ENCODE peak calls at places on chromosomes 5 and 9, in nine cellular contexts. R, E, Q, H, X, T, I, A and N are unnamed samples.

GRCh38 chr5:33679791-33680190 is 212.0 kb downstream of the ADAMTS12 start:
- DNase-seq in T (no peak), R (no peak), Q (peak), A (peak), H (no peak), E (no peak), I (no peak), X (no peak), N (no peak)

GRCh38 chr5:39138892-39139291 is 64.7 kb upstream of the RICTOR start:
- DNase-seq in T (no peak), Q (peak), H (no peak), R (no peak), I (no peak), A (peak), X (no peak), E (no peak), N (no peak)

GRCh38 chr5:167573274-167574127 is 717.9 kb upstream of the WWC1 start:
- DNase-seq in H (no peak), I (no peak), X (no peak), R (no peak), Q (peak), T (no peak), A (peak), E (peak), N (peak)

GRCh38 chr5:122673343-122673742 is 101.5 kb upstream of the SNX2 start:
- DNase-seq in E (no peak), X (no peak), R (no peak), T (no peak), H (no peak), Q (no peak), A (no peak), I (no peak), N (peak)

GRCh38 chr5:38725419-38725865 is 120.4 kb upstream of the OSMR start:
- DNase-seq in H (no peak), A (no peak), I (no peak), E (no peak), T (no peak), X (peak), R (no peak), Q (no peak), N (no peak)

GRCh38 chr9:23492126-23493002 is 333.7 kb downstream of the ELAVL2 start:
- DNase-seq in R (no peak), A (peak), Q (peak), H (no peak), X (peak), E (no peak), I (no peak), T (no peak), N (no peak)

GRCh38 chr9:108691614-108692013 is 164.2 kb downstream of the ACTL7B start:
- DNase-seq in R (no peak), H (no peak), T (no peak), E (no peak), A (no peak), X (no peak), Q (peak), I (no peak), N (no peak)

GRCh38 chr9:114396558-114397218 is 8.9 kb upstream of the AKNA start:
- DNase-seq in X (no peak), E (no peak), I (no peak), T (no peak), A (peak), Q (no peak), H (no peak), R (no peak), N (no peak)

GRCh38 chr5:145660897-145661650 is 174.1 kb downstream of the PRELID2 start:
- DNase-seq in E (no peak), R (no peak), Q (peak), T (no peak), H (no peak), I (no peak), A (peak), X (no peak), N (peak)

GRCh38 chr9:101388507-101388993 is 3.7 kb upstream of the BAAT start:
- DNase-seq in H (no peak), X (peak), Q (no peak), R (no peak), A (no peak), T (no peak), I (no peak), E (no peak), N (no peak)

GRCh38 chr5:139178582-139178917 is 19.6 kb downstream of the SIL1 start:
- DNase-seq in H (no peak), E (no peak), Q (no peak), I (no peak), R (no peak), X (no peak), A (peak), T (no peak), N (no peak)

GRCh38 chr9:137299938-137300337 is 2.1 kb downstream of the NRARP start:
- DNase-seq in X (no peak), E (peak), I (no peak), T (no peak), H (no peak), Q (no peak), R (no peak), A (no peak), N (peak)

GRCh38 chr5:98763001-98763630 is 10.3 kb upstream of the RGMB start:
- DNase-seq in E (no peak), Q (peak), I (no peak), H (no peak), R (no peak), A (peak), T (no peak), X (no peak), N (no peak)

GRCh38 chr9:127943746-127944145 is 6.1 kb upstream of the DPM2 start:
- DNase-seq in H (peak), X (peak), T (peak), Q (peak), A (peak), E (peak), R (peak), I (peak), N (peak)

GRCh38 chr9:16899611-16900010 is 29.1 kb upstream of the BNC2 start:
- DNase-seq in T (no peak), X (no peak), E (no peak), Q (peak), R (no peak), I (no peak), A (no peak), H (no peak), N (no peak)

GRCh38 chr9:16406536-16407225 is 463.8 kb downstream of the BNC2 start:
- DNase-seq in X (no peak), A (no peak), I (no peak), Q (no peak), T (no peak), H (no peak), E (no peak), R (no peak), N (no peak)

GRCh38 chr9:69412741-69413150 is 87.7 kb downstream of the ENTREP1 start:
- DNase-seq in E (peak), A (peak), I (peak), T (peak), R (no peak), Q (peak), X (no peak), H (no peak), N (peak)

GRCh38 chr9:29750062-29750461 is 2176.8 kb upstream of the C9orf72 start:
- DNase-seq in X (no peak), R (no peak), Q (peak), E (no peak), A (no peak), I (no peak), T (no peak), H (no peak), N (no peak)

GRCh38 chr5:60487466-60487865 is 212.5 kb downstream of the DEPDC1B start:
- DNase-seq in Q (peak), H (no peak), E (peak), A (no peak), T (no peak), X (no peak), R (no peak), I (no peak), N (no peak)

GRCh38 chr9:13266172-13266571 is 13.3 kb downstream of the MPDZ start:
- DNase-seq in A (peak), H (no peak), T (no peak), Q (no peak), X (no peak), R (no peak), E (peak), I (no peak), N (no peak)

GRCh38 chr5:122929001-122929400 is 83.6 kb downstream of the SNX24 start:
- DNase-seq in H (no peak), I (no peak), Q (no peak), A (no peak), T (no peak), E (no peak), R (no peak), X (no peak), N (no peak)

GRCh38 chr9:92138157-92138959 is 23.1 kb upstream of the SPTLC1 start:
- DNase-seq in I (peak), T (peak), R (peak), E (peak), H (peak), X (peak), Q (peak), A (peak), N (peak)

GRCh38 chr5:12624776-12625560 is 720.7 kb upstream of the CTNND2 start:
- DNase-seq in I (no peak), T (no peak), H (no peak), E (no peak), A (no peak), Q (no peak), X (no peak), R (no peak), N (no peak)